ENCODE peak calls at places on chromosome 9, in six cellular contexts. H is left ventricle myocardium inferior, A is colonic mucosa, P is GM23338, U is hepatocyte, Q is adipocyte. S is an unnamed sample. For H3K36me3, the result is how much of the 10 kb centered on the place peaks cover.

GRCh38 chr9:4654084-4654483 is 8.0 kb upstream of the PLPP6 start:
- DNase-seq in U (no peak), Q (no peak), A (no peak), H (no peak), P (no peak), S (no peak)

GRCh38 chr9:136012651-136013050 is 51.5 kb upstream of the UBAC1 start:
- DNase-seq in H (peak), P (no peak), A (no peak), Q (no peak), U (no peak), S (no peak)

GRCh38 chr9:9912459-9912858 is 700.3 kb downstream of the PTPRD start:
- DNase-seq in P (peak), U (no peak), Q (no peak), A (no peak), H (no peak), S (no peak)

GRCh38 chr9:109923371-109923770 is 143.4 kb downstream of the PALM2AKAP2 start:
- DNase-seq in P (peak), H (no peak), U (no peak), A (no peak), Q (no peak), S (no peak)

GRCh38 chr9:129497064-129497836 is 123.7 kb downstream of the C9orf50 start:
- DNase-seq in P (peak), Q (peak), H (peak), U (peak), A (peak), S (no peak)

GRCh38 chr9:3441197-3441816 is 84.5 kb downstream of the RFX3 start:
- DNase-seq in H (no peak), P (peak), A (peak), U (peak), Q (peak), S (peak)

GRCh38 chr9:85522459-85523092 is 219.2 kb downstream of the AGTPBP1 start:
- DNase-seq in P (peak), H (peak), Q (peak), U (peak), A (no peak), S (no peak)

GRCh38 chr9:7392161-7392560 is 407.4 kb downstream of the DMAC1 start:
- DNase-seq in Q (no peak), U (no peak), A (no peak), P (no peak), H (no peak), S (no peak)

GRCh38 chr9:92384373-92384772 is 20.0 kb downstream of the OGN start:
- DNase-seq in Q (peak), P (no peak), U (no peak), A (no peak), H (no peak), S (no peak)

GRCh38 chr9:81678088-81678487 is 11.3 kb downstream of the TLE1 start:
- DNase-seq in H (no peak), A (no peak), Q (no peak), P (no peak), U (no peak), S (no peak)

GRCh38 chr9:2173861-2174260 is 158.7 kb downstream of the SMARCA2 start:
- DNase-seq in A (no peak), Q (no peak), H (no peak), P (no peak), U (no peak), S (no peak)

GRCh38 chr9:135925496-135926133 is 18.3 kb upstream of the CAMSAP1 start:
- DNase-seq in U (no peak), H (no peak), Q (no peak), P (no peak), A (no peak), S (no peak)

GRCh38 chr9:105119166-105119565 is 125.3 kb upstream of the SLC44A1 start:
- DNase-seq in P (no peak), Q (no peak), H (no peak), A (no peak), U (no peak), S (no peak)

DNA sequence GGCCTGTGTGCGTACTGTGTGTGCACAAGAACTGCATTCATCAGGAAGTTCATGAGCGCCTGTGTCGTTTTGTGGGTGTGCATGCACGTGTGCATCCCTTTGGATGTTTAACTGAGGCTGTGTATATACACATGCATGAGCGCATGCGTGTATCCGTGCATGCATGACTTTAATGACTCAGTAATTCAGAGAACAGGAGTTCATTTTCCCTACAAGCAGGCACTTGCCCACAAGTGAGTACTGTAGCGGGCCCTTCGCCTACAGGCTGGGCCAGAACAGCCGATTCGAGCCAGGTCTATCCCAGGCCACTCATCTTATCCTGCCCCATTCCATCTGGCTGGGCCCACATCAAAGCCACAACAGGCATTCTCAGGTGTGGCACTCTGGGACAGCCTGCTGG is 29.8 kb downstream of the CORO2A start:
- DNase-seq in H (no peak), A (no peak), P (no peak), U (no peak), Q (no peak), S (no peak)
- H3K36me3 ChIP-seq in H (under half), A (under half), P (under half), U (under half), Q (under half), S (under half)

DNA sequence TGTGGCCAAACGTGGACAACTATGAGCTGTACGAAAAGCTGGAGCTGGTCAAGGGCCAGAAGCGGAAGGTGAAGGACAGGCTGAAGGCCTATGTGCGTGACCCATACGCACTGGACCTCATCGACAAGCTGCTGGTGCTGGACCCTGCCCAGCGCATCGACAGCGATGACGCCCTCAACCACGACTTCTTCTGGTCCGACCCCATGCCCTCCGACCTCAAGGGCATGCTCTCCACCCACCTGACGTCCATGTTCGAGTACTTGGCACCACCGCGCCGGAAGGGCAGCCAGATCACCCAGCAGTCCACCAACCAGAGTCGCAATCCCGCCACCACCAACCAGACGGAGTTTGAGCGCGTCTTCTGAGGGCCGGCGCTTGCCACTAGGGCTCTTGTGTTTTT is 3.3 kb downstream of the CDK9 start:
- DNase-seq in A (no peak), U (no peak), H (no peak), Q (no peak), P (no peak), S (no peak)
- H3K36me3 ChIP-seq in A (under half), U (under half), H (half or more), Q (half or more), P (half or more), S (under half)

DNA sequence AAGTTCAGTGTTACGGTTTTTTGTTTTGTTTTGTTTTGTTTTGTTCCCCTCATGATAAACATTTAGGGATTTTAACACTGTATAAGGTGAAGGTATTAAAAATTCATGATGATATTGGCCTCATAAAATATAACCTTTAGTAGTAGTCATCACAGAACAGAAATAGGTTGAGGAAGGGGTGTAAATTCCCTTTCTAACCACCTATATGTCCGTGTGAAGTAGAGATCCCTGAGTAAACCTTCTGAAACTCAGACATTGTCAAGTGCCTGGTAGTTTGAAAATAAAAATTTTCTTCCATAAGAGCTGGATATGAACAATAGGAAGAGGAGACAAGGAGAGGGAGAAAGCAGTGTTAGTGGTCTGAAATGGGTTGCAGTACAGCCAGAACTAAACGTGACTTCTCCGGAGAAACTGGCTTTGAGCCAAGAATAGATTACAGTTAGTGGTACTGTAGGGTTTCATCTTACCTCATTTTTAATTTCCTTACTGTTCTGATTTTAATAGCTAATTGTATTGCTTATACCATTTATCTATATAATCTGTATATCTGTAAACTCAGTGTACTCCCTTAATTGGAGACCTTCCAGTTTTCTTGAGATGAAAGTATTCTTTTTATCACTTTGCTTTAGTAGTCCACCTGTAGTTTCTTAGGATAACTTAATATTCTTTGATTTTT is 18.3 kb downstream of the UGCG start:
- DNase-seq in U (no peak), H (no peak), Q (peak), P (no peak), A (no peak), S (no peak)
- H3K36me3 ChIP-seq in U (under half), H (under half), Q (under half), P (under half), A (under half), S (under half)

GRCh38 chr9:37778534-37778933 is 6.3 kb downstream of the EXOSC3 start:
- DNase-seq in H (no peak), Q (no peak), U (no peak), A (no peak), P (no peak), S (no peak)
- H3K36me3 ChIP-seq in H (half or more), Q (half or more), U (under half), A (under half), P (half or more), S (under half)

DNA sequence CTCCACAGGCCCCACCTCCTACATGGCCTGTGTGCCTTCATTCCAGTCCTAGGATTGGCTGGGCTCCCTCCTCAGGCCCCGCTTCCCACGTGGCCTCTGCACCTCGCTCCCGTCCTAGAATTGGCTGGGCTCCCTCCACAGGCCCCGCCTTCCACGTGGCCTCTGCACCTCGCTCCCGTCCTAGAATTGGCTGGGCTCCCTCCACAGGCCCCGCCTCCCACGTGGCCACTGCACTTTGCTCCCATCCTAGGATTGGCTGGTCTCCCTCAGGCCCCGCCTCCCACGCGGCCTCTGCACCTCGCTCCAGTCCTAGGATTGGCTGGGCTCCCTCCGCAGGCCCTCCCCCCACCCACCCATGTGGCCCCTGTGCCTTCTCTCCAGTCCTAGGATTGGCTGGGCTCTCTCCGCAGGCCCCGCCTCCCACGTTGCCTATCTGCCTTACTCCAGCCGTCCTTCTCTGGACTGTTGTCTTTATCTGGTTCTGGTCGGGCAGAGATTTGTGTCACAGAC is 45.3 kb upstream of the CACNA1B start:
- DNase-seq in Q (no peak), U (peak), A (no peak), H (no peak), P (no peak), S (no peak)
- H3K36me3 ChIP-seq in Q (half or more), U (under half), A (under half), H (half or more), P (under half), S (under half)

S was measured in kidney epithelial cell.